ENCODE peak calls at places on chromosomes 13 and 19, in five cellular contexts. R, L, M, X and A are unnamed samples.

GRCh38 chr13:110797230-110797877 is 83.9 kb downstream of the ING1 start:
- DNase-seq in M (no peak), L (no peak), X (no peak), R (no peak), A (no peak)

GRCh38 chr19:55640043-55640576 is 692 bp upstream of the ZNF580 start:
- DNase-seq in R (peak), M (no peak), L (peak), X (no peak), A (no peak)

GRCh38 chr19:33699754-33700407 is 78.1 kb downstream of the CHST8 start:
- DNase-seq in L (no peak), M (no peak), X (no peak), R (no peak), A (no peak)

GRCh38 chr19:33529094-33529676 is 7.6 kb upstream of the PEPD start:
- DNase-seq in R (no peak), M (no peak), X (no peak), L (no peak), A (no peak)

GRCh38 chr13:47250141-47250540 is 353.3 kb upstream of the HTR2A start:
- DNase-seq in R (no peak), M (no peak), L (no peak), X (no peak), A (no peak)

GRCh38 chr19:31730270-31730669 is 381.0 kb upstream of the TSHZ3 start:
- DNase-seq in M (no peak), L (no peak), R (no peak), X (no peak), A (no peak)

GRCh38 chr19:46056536-46056935 is 15.7 kb upstream of the IGFL4 start:
- DNase-seq in M (no peak), R (no peak), L (no peak), X (no peak), A (no peak)

GRCh38 chr13:29162638-29163037 is 342.5 kb downstream of the MTUS2 start:
- DNase-seq in M (no peak), L (no peak), R (no peak), X (no peak), A (no peak)

GRCh38 chr19:17302391-17303166 is 646 bp downstream of the ABHD8 start:
- DNase-seq in R (no peak), M (no peak), L (no peak), X (no peak), A (no peak)

GRCh38 chr19:14000691-14001365 is 5.3 kb downstream of the RFX1 start:
- DNase-seq in M (no peak), L (no peak), R (no peak), X (no peak), A (no peak)

GRCh38 chr19:52664461-52664860 is 26.3 kb upstream of the ZNF83 start:
- DNase-seq in M (no peak), L (no peak), R (no peak), X (no peak), A (no peak)

GRCh38 chr19:6227156-6227940 is 52.4 kb downstream of the MLLT1 start:
- DNase-seq in M (no peak), L (no peak), X (no peak), R (no peak), A (no peak)

GRCh38 chr19:18793144-18794028 is 2.3 kb upstream of the COMP start:
- DNase-seq in M (no peak), R (no peak), X (no peak), L (no peak), A (no peak)

GRCh38 chr19:31073485-31074221 is 275.6 kb downstream of the TSHZ3 start:
- DNase-seq in X (no peak), M (no peak), R (no peak), L (no peak), A (no peak)

GRCh38 chr13:22049384-22049783 is 378.5 kb downstream of the FGF9 start:
- DNase-seq in R (no peak), M (no peak), L (no peak), X (no peak), A (no peak)

GRCh38 chr13:95833713-95834112 is 156.8 kb downstream of the DNAJC3 start:
- DNase-seq in R (no peak), L (no peak), X (no peak), M (no peak), A (no peak)

GRCh38 chr13:37621811-37622361 is 23.3 kb upstream of the POSTN start:
- DNase-seq in M (no peak), X (no peak), R (no peak), L (no peak), A (no peak)